ENCODE peak calls at places on chromosomes 6 and 20, in five cellular contexts. O is endothelial cell, C is A549, H is ovary, A is H1. F is an unnamed sample.

GRCh38 chr6:105194106-105194505 is 14.3 kb upstream of the POPDC3 start:
- DNase-seq in O (no peak), C (no peak), H (no peak), A (no peak), F (no peak)

GRCh38 chr6:11653028-11653583 is 115.6 kb downstream of the TMEM170B start:
- DNase-seq in O (peak; percentile 40), C (peak; percentile 68), H (peak; percentile 46), A (peak; percentile 29), F (peak; percentile 53)

GRCh38 chr6:80214436-80215022 is 108.1 kb downstream of the BCKDHB start:
- DNase-seq in O (peak; percentile 12), C (peak; percentile 45), H (peak; percentile 24), A (no peak), F (no peak)

GRCh38 chr6:136625293-136625692 is 75.1 kb upstream of the MAP7 start:
- DNase-seq in O (no peak), C (no peak), H (no peak), A (no peak), F (no peak)

GRCh38 chr6:92706976-92707375 is 712.4 kb downstream of the EPHA7 start:
- DNase-seq in O (no peak), C (peak; percentile 0), H (no peak), A (no peak), F (no peak)

GRCh38 chr20:19814241-19814640 is 56.2 kb downstream of the RIN2 start:
- DNase-seq in O (no peak), C (peak; percentile 26), H (no peak), A (no peak), F (no peak)

GRCh38 chr20:57280221-57280620 is 13.8 kb upstream of the BMP7 start:
- DNase-seq in O (no peak), C (no peak), H (no peak), A (no peak), F (no peak)

GRCh38 chr6:32666420-32667300 is at the start of gene HLA-DQB1:
- DNase-seq in O (peak; percentile 22), C (peak; percentile 11), H (no peak), A (no peak), F (no peak)

GRCh38 chr6:43932259-43932900 is 162.4 kb downstream of the VEGFA start:
- DNase-seq in O (no peak), C (no peak), H (no peak), A (no peak), F (no peak)

GRCh38 chr6:107603029-107603428 is 113.1 kb downstream of the SOBP start:
- DNase-seq in O (no peak), C (no peak), H (no peak), A (no peak), F (no peak)

GRCh38 chr6:153312633-153313032 is 181.6 kb upstream of the RGS17 start:
- DNase-seq in O (peak; percentile 45), C (peak; percentile 70), H (no peak), A (no peak), F (no peak)

GRCh38 chr6:69732640-69733039 is 64.2 kb downstream of the LMBRD1 start:
- DNase-seq in O (no peak), C (no peak), H (no peak), A (no peak), F (no peak)

GRCh38 chr20:61436674-61437279 is 184.7 kb downstream of the CDH4 start:
- DNase-seq in O (peak; percentile 16), C (peak; percentile 32), H (no peak), A (peak; percentile 96), F (no peak)

GRCh38 chr6:161694995-161695394 is 421.1 kb upstream of the AGPAT4 start:
- DNase-seq in O (no peak), C (peak; percentile 19), H (no peak), A (no peak), F (no peak)

GRCh38 chr6:84685983-84686584 is 78.3 kb downstream of the TBX18 start:
- DNase-seq in O (no peak), C (peak; percentile 42), H (no peak), A (peak; percentile 15), F (no peak)

GRCh38 chr20:62203378-62204030 is 16.6 kb downstream of the HRH3 start:
- DNase-seq in O (no peak), C (no peak), H (no peak), A (no peak), F (no peak)

GRCh38 chr6:117615981-117616961 is 14.0 kb upstream of the GOPC start:
- DNase-seq in O (no peak), C (no peak), H (no peak), A (no peak), F (no peak)

GRCh38 chr20:1888796-1889463 is 6.3 kb upstream of the SIRPA start:
- DNase-seq in O (no peak), C (no peak), H (peak; percentile 39), A (no peak), F (peak; percentile 88)

GRCh38 chr20:44475694-44476560 is at the start of gene TTPAL:
- DNase-seq in O (peak; percentile 87), C (peak; percentile 88), H (peak; percentile 91), A (peak; percentile 67), F (peak; percentile 82)
- TF ChIP-seq CTCF in O (no peak), C (peak; percentile 20), H (peak; percentile 56), A (no peak), F (no peak)

GRCh38 chr6:39451831-39452230 is 129.3 kb upstream of the KCNK16 start:
- DNase-seq in O (no peak), C (peak; percentile 1), H (no peak), A (peak; percentile 15), F (no peak)
- TF ChIP-seq CTCF in O (peak; percentile 69), C (no peak), H (no peak), A (peak; percentile 45), F (peak; percentile 17)

DNA sequence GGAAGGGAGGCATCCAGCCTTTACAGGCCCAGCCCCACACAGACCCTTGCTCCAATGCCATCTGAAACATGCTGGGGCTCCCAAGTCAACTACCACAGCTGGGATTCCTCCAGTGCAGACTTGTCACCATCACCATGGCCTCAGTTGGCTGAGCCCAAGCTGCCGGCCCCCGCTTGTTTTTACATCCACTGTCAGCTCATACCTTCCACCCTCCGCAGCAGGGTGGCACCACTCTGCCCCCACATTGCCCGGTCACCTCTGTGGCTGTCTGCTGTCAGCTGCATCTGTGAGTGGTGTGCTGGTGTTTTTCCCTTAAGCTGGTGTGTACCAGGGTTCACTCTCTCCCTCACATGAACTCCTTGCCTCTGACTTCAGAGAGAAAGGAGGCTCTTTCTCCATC is 26.0 kb downstream of the GFOD1 start:
- DNase-seq in O (no peak), C (no peak), H (no peak), A (no peak), F (no peak)
- TF ChIP-seq CTCF in O (no peak), C (no peak), H (no peak), A (no peak), F (no peak)

DNA sequence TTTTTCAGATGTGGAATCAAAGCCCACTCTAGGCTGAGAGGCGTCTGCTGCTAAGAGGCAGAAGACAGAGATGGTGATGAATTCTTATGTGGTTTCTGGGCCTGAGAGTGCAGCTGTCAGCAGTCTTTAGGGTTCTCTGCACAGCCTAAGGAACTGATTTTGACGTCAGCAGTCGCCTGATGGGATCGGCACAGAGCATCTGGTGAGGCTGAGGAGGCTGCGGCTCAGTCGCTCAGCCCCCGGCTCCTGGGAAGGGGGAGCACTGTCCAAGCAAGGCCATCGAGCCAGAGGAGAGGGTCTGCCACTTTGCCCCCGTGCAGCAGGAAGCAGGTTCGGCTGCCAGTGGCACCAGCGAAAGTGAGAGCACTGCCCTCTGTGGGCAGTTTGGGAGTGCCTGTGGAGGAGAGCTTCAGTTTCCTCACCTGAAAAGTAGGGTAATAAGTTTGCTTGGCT is 92.5 kb downstream of the TCP11 start:
- DNase-seq in O (no peak), C (no peak), H (no peak), A (no peak), F (peak; percentile 78)
- TF ChIP-seq CTCF in O (no peak), C (no peak), H (no peak), A (peak; percentile 52), F (peak; percentile 56)

GRCh38 chr6:97963148-97963680 is 680.2 kb upstream of the MMS22L start:
- DNase-seq in O (no peak), C (no peak), H (no peak), A (no peak), F (no peak)

DNA sequence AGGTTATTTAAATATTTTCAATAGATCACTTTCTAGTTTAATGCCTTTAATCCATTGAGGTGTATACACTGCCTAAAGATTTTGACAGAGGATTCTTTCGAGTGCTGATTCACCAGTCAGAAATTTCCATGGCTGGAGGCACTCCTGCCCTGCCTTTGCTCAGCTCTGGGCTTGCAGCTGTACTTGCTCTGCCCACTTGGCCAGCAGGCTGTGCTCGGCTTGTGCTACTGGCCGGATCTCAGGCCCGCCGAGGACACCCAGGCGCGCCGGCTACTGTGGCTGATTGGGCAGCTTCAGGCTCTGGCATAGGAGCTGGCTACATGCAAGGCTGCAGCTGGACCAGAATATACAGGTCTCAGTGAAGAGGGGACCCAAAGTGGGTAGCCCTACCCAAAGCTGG is 675.1 kb upstream of the MMS22L start:
- DNase-seq in O (no peak), C (peak; percentile 0), H (no peak), A (peak; percentile 46), F (no peak)
- TF ChIP-seq CTCF in O (no peak), C (no peak), H (no peak), A (peak; percentile 16), F (no peak)

GRCh38 chr20:34559311-34560140 is 1.0 kb downstream of the MAP1LC3A start:
- DNase-seq in O (no peak), C (no peak), H (peak; percentile 64), A (no peak), F (no peak)
- TF ChIP-seq CTCF in O (no peak), C (no peak), H (peak; percentile 10), A (no peak), F (no peak)

DNA sequence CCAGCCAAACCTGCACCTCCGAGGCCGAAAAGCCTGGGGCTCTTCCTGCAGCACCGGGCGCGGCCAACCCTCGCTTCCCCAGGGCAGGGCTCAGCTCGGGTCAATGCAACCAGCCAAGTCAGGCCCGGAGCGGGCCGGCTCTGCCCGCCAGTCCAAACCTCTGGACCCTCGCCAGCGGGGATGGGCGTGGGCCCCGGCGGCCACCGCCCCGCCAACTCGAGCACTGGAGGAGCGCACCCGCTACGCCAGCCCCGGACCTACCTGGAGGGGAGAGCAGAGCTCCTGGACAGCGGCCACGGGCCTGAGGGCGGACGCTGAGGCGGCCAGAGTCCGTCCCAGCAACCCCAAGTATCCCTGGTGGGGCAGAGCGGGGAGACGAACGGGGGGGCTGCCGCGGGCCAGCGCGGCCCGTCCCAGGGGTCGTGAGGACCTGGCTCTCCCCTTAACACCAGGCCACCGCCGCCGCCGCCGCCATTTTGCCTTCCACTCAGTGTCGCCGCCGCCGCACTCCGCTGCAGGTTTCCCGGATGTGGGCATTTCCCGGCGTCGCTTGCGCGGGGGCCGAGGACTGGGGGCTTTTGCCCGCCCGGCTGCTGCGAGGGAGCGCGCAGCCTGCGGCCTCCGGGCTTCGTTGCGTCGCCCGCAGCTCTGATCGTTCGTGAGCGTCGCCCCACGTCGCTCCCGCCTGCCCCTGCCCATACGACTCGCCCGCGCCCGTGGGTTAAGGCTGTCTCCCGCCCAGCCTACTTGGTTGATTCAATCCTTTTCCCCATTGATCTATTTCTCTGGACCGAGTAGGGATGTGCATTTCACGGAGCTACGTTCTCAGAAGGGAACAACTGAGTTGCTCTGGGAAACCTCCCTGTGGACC is at the start of gene LATS1:
- DNase-seq in O (peak; percentile 87), C (peak; percentile 79), H (peak; percentile 89), A (no peak), F (peak; percentile 80)
- TF ChIP-seq CTCF in O (no peak), C (no peak), H (no peak), A (peak; percentile 9), F (no peak)

F was measured in CD14-positive monocyte.